ENCODE peak calls at places on chromosomes 2 and 18, in seven cellular contexts. L is bronchial epithelial cell, R is heart left ventricle, P is GM23338, M is mucosa of descending colon, Y is fibroblast of mammary gland, I is AG10803. B is an unnamed sample.

GRCh38 chr18:41875094-41875780 is 79.8 kb upstream of the PIK3C3 start:
- DNase-seq in L (peak; percentile 87), R (no peak), P (no peak), M (no peak), Y (peak; percentile 65), I (peak; percentile 40), B (peak; percentile 59)

GRCh38 chr18:61554946-61555361 is 221.7 kb downstream of the CDH20 start:
- DNase-seq in L (no peak), R (no peak), P (no peak), M (no peak), Y (no peak), I (no peak), B (no peak)

GRCh38 chr2:88099798-88100488 is 27.9 kb downstream of the FABP1 start:
- DNase-seq in L (peak; percentile 74), R (no peak), P (peak; percentile 97), M (no peak), Y (peak; percentile 62), I (peak; percentile 34), B (peak; percentile 7)

GRCh38 chr2:236229186-236229585 is 35.0 kb downstream of the ASB18 start:
- DNase-seq in L (no peak), R (no peak), P (no peak), M (no peak), Y (no peak), I (no peak), B (no peak)

GRCh38 chr2:2061091-2061696 is 269.9 kb downstream of the MYT1L start:
- DNase-seq in L (no peak), R (no peak), P (no peak), M (no peak), Y (no peak), I (no peak), B (no peak)

GRCh38 chr2:215680605-215681598 is 245.0 kb upstream of the FN1 start:
- DNase-seq in L (peak; percentile 86), R (no peak), P (no peak), M (no peak), Y (peak; percentile 98), I (peak; percentile 93), B (peak; percentile 84)

GRCh38 chr2:141200191-141200590 is 930.6 kb downstream of the LRP1B start:
- DNase-seq in L (no peak), R (no peak), P (no peak), M (no peak), Y (no peak), I (no peak), B (peak; percentile 59)

GRCh38 chr2:105919826-105920225 is 175.1 kb downstream of the NCK2 start:
- DNase-seq in L (peak; percentile 39), R (no peak), P (peak; percentile 72), M (no peak), Y (peak; percentile 60), I (peak; percentile 52), B (peak; percentile 61)

GRCh38 chr2:42025151-42025582 is 22.7 kb upstream of the PKDCC start:
- DNase-seq in L (no peak), R (peak; percentile 69), P (peak; percentile 69), M (no peak), Y (peak; percentile 64), I (peak; percentile 48), B (peak; percentile 94)

GRCh38 chr2:214543386-214543955 is 132.6 kb downstream of the VWC2L start:
- DNase-seq in L (peak; percentile 84), R (no peak), P (no peak), M (no peak), Y (peak; percentile 11), I (peak; percentile 9), B (peak; percentile 3)

GRCh38 chr2:74206180-74206688 is 7.8 kb downstream of the MTHFD2 start:
- DNase-seq in L (peak; percentile 74), R (no peak), P (no peak), M (peak; percentile 62), Y (peak; percentile 93), I (peak; percentile 61), B (peak; percentile 84)

GRCh38 chr2:73776869-73777519 is 2.9 kb downstream of the DUSP11 start:
- DNase-seq in L (peak; percentile 99), R (no peak), P (no peak), M (no peak), Y (peak; percentile 68), I (no peak), B (peak; percentile 16)

GRCh38 chr2:71538656-71539265 is 85.4 kb downstream of the DYSF start:
- DNase-seq in L (no peak), R (no peak), P (no peak), M (no peak), Y (no peak), I (no peak), B (no peak)

GRCh38 chr2:85838641-85839040 is 50.1 kb downstream of the ST3GAL5 start:
- DNase-seq in L (no peak), R (no peak), P (no peak), M (no peak), Y (no peak), I (no peak), B (no peak)

GRCh38 chr2:136539355-136539754 is 226.0 kb upstream of the THSD7B start:
- DNase-seq in L (no peak), R (no peak), P (no peak), M (no peak), Y (no peak), I (no peak), B (no peak)

GRCh38 chr18:80009661-80010550 is 21.5 kb upstream of the TXNL4A start:
- DNase-seq in L (peak; percentile 84), R (peak; percentile 78), P (no peak), M (peak; percentile 63), Y (peak; percentile 99), I (peak; percentile 97), B (peak; percentile 97)

GRCh38 chr2:166784296-166784946 is 103.9 kb upstream of the XIRP2 start:
- DNase-seq in L (no peak), R (no peak), P (no peak), M (no peak), Y (no peak), I (no peak), B (no peak)

DNA sequence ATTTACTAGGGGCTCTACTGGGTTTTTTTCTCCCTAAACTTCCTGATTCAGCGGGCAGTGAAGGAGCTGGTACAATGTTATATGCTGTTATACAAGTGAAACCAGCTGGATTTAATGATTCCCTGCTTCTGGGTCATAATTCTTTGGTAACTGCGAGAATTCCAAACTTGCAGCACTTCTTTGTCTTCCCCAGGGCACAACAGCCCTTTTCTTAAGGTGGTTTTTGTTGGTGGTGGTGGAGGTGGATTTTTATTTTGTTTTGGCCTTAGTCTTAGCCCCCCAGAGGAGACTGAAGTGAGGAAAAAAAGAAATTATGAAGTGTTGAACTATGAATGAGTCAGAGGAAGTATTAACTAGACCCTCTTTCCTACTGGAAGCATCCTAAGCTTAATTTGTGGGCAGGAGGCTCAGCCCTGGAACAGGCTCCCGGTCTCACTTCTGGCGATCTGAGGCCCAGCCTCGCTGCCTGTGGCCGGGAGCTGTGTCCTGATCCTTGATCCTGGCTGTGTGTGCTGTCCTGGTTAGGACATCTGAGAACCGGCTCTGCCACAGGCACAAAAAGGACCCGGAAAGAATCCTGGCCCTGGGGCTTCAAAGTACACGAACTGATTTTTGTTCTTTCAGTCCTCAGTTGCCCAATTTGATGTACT is 141.9 kb downstream of the LYPD6B start:
- DNase-seq in L (no peak), R (no peak), P (no peak), M (no peak), Y (no peak), I (peak; percentile 84), B (no peak)
- H3K4me3 ChIP-seq in L (no peak overlapping the region), R (no peak overlapping the region), P (no peak overlapping the region), M (no peak overlapping the region), Y (no peak overlapping the region), I (no peak overlapping the region), B (no peak overlapping the region)

DNA sequence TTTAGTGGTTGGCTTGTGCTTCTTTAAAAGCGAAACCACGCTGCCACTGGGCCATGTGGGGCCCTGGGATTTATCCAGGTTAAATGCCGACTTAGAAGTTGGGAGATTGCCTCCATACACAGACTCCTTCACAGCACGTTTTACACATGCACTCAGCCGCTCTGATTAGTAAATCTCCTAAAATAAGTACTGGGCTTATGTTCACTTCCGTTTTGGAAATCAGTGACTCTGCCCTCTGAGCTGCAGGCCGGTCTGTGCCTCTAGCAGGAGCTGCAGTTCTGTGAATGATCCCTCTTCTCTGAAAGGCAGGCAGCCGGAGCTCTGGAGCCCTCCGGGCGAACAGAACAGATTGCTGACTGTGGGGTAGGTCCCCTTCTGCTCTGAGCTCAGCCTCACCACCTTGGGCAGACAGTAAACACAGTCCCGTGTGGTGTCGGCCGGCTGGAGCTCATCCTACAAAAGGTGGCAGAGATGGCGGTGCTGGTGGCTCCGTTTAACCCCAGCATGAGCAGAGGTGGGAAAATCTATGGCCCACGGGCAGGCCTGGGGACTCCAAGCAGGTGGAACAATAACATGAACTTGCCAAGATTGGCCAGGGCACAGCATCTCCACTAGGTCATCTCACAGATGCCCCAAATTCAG is 9.8 kb upstream of the RAB17 start:
- DNase-seq in L (no peak), R (no peak), P (no peak), M (no peak), Y (peak; percentile 66), I (peak; percentile 84), B (peak; percentile 76)
- TF ChIP-seq CTCF in L (no peak), R (no peak), P (no peak), M (no peak), Y (peak; percentile 36), I (peak; percentile 58), B (peak; percentile 47)

DNA sequence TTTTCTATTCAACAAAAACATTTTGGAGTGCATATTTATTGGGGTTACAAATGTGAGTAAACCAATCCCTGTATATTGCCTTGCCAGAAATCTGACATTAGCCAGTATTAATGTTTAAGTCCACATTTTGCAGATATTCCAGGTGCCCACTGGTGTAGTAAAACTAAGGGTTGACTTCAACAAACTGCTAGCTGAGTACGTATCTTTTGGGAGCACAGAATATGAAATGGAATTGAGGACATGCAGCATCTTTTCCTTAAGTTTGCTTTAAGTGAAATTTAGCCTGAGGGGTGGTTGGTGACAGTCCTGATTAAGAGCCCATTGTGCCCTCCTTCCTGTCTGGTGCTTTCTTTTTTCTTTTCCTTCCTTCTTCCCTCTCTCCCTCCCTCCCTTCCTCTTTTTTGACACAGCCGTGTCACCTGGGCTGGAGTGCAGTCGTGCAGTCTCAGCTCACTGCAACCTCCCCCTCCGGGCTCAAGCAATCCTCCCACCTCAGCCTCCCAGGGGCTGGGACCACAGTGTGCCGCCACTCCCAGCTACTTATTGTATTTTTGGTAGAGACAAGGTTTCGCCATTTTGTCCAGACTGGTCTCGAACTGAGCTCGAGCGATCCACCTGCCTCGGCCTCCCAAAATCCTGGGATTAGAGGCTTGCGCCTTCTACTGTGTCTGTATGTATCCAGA is 1.6 kb downstream of the NUP35 start:
- DNase-seq in L (no peak), R (no peak), P (no peak), M (no peak), Y (no peak), I (no peak), B (no peak)
- H3K4me3 ChIP-seq in L (no peak overlapping the region), R (no peak overlapping the region), P (peak overlapping the region; percentile 81), M (no peak overlapping the region), Y (peak overlapping the region; percentile 97), I (peak overlapping the region; percentile 24), B (peak overlapping the region; percentile 95)

DNA sequence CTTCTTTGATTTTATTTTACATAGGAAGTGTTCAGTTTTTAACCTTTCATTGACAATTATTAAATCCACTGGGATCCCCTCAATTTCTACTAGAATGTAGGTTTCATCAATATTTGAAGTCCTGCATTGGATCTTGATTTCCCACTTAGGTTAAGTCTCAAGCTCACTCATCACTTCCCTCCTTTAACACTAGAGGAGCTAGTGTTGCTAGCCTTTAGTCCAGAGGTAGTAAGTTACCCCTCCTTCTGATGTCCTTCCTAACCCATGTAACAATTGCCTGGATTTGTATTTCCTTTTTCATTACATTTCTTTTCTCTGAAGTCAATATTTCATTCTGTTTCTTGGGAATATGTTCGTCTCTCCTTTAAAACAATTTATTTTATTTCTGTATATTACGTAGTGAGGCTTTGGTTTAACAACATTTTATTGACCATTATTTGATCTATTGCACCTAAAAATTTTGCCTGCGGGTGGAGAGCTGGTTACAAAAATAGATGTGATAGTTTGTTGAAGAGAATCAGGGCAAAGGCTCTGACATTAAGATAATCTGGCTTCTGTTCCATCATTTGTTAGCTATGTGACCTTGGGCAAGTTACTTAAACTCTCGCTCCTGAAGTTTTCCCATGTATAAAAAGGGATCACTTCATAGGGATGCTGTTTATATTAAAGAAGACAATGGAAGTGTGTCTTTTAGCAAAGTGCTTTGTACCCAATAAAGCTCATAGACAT is 833.0 kb downstream of the SLC4A3 start:
- DNase-seq in L (peak; percentile 31), R (no peak), P (peak; percentile 59), M (no peak), Y (peak; percentile 18), I (no peak), B (no peak)
- TF ChIP-seq CTCF in L (peak; percentile 17), R (no peak), P (peak; percentile 51), M (no peak), Y (peak; percentile 41), I (peak; percentile 23), B (peak; percentile 26)